ENCODE peak calls at places on chromosomes 11 and 22, in five cellular contexts. One of them, this sample, is unnamed.

GRCh38 chr22:30047364-30047738 is 32.9 kb upstream of the HORMAD2 start:
- DNase-seq in amniotic epithelial cell: peak
- DNase-seq in nucleus accumbens: no peak
- DNase-seq in BJ: no peak
- DNase-seq in substantia nigra: no peak
- DNase-seq in this sample: no peak

GRCh38 chr11:12415567-12415966 is 38.2 kb downstream of the PARVA start:
- DNase-seq in BJ: no peak
- DNase-seq in nucleus accumbens: no peak
- DNase-seq in substantia nigra: no peak
- DNase-seq in amniotic epithelial cell: no peak
- DNase-seq in this sample: no peak

GRCh38 chr11:102268083-102268984 is 49.0 kb upstream of the BIRC3 start:
- DNase-seq in BJ: no peak
- DNase-seq in nucleus accumbens: peak
- DNase-seq in substantia nigra: peak
- DNase-seq in amniotic epithelial cell: peak
- DNase-seq in this sample: peak

GRCh38 chr22:48919851-48920589 is 907.7 kb downstream of the BRD1 start:
- DNase-seq in BJ: no peak
- DNase-seq in nucleus accumbens: no peak
- DNase-seq in substantia nigra: no peak
- DNase-seq in amniotic epithelial cell: no peak
- DNase-seq in this sample: no peak

GRCh38 chr11:117316197-117316961 is at the start of gene BACE1:
- DNase-seq in amniotic epithelial cell: peak
- DNase-seq in BJ: peak
- DNase-seq in nucleus accumbens: peak
- DNase-seq in substantia nigra: peak
- DNase-seq in this sample: peak

GRCh38 chr11:68160100-68160695 is 39.0 kb upstream of the CHKA start:
- DNase-seq in substantia nigra: no peak
- DNase-seq in amniotic epithelial cell: peak
- DNase-seq in nucleus accumbens: no peak
- DNase-seq in BJ: no peak
- DNase-seq in this sample: no peak

GRCh38 chr11:78067704-78068103 is 4.0 kb downstream of the THRSP start:
- DNase-seq in substantia nigra: no peak
- DNase-seq in nucleus accumbens: no peak
- DNase-seq in amniotic epithelial cell: no peak
- DNase-seq in BJ: no peak
- DNase-seq in this sample: no peak

GRCh38 chr11:110131386-110132123 is 38.4 kb downstream of the ZC3H12C start:
- DNase-seq in substantia nigra: no peak
- DNase-seq in amniotic epithelial cell: no peak
- DNase-seq in nucleus accumbens: no peak
- DNase-seq in BJ: no peak
- DNase-seq in this sample: no peak

GRCh38 chr11:22627421-22627820 is 1.8 kb upstream of the FANCF start:
- DNase-seq in BJ: no peak
- DNase-seq in substantia nigra: no peak
- DNase-seq in amniotic epithelial cell: no peak
- DNase-seq in nucleus accumbens: no peak
- DNase-seq in this sample: no peak

GRCh38 chr22:19730662-19731360 is 7.5 kb downstream of the GP1BB start:
- DNase-seq in amniotic epithelial cell: peak
- DNase-seq in substantia nigra: peak
- DNase-seq in nucleus accumbens: peak
- DNase-seq in BJ: peak
- DNase-seq in this sample: peak

GRCh38 chr22:27377901-27378300 is 423.7 kb downstream of the MN1 start:
- DNase-seq in nucleus accumbens: no peak
- DNase-seq in BJ: no peak
- DNase-seq in amniotic epithelial cell: peak
- DNase-seq in substantia nigra: no peak
- DNase-seq in this sample: no peak

GRCh38 chr22:19480789-19481188 is 1.1 kb downstream of the CDC45 start:
- DNase-seq in amniotic epithelial cell: no peak
- DNase-seq in substantia nigra: no peak
- DNase-seq in nucleus accumbens: no peak
- DNase-seq in BJ: no peak
- DNase-seq in this sample: no peak

GRCh38 chr11:68106165-68106940 is 14.8 kb downstream of the CHKA start:
- DNase-seq in substantia nigra: no peak
- DNase-seq in BJ: no peak
- DNase-seq in nucleus accumbens: no peak
- DNase-seq in amniotic epithelial cell: peak
- DNase-seq in this sample: no peak

GRCh38 chr22:42948205-42948804 is 66.6 kb downstream of the PACSIN2 start:
- DNase-seq in amniotic epithelial cell: no peak
- DNase-seq in substantia nigra: no peak
- DNase-seq in nucleus accumbens: no peak
- DNase-seq in BJ: no peak
- DNase-seq in this sample: no peak